ENCODE peak calls at places on chromosomes 4 and X, in nine cellular contexts. Q, Y, I, L, R, J, W, K and V are unnamed samples.
A peak's percentile ranks its signal among the peaks of the same experiment; 100 is the strongest.

GRCh38 chr4:103075894-103076776 is at the start of gene SLC9B2:
- DNase-seq in Q (peak; percentile 64), Y (peak; percentile 73), I (peak; percentile 93), L (peak; percentile 59), R (peak; percentile 38), J (peak; percentile 52), W (peak; percentile 85), K (peak; percentile 30), V (peak; percentile 86)

GRCh38 chr4:8656711-8657380 is 64.3 kb downstream of the CPZ start:
- DNase-seq in Q (no peak), Y (no peak), I (no peak), L (no peak), R (no peak), J (no peak), W (no peak), K (no peak), V (peak; percentile 47)

GRCh38 chr4:128862608-128863313 is 53.3 kb downstream of the JADE1 start:
- DNase-seq in Q (peak; percentile 20), Y (no peak), I (no peak), L (no peak), R (peak; percentile 18), J (no peak), W (no peak), K (no peak), V (no peak)

GRCh38 chr4:125666635-125667034 is 351.9 kb downstream of the FAT4 start:
- DNase-seq in Q (no peak), Y (no peak), I (no peak), L (no peak), R (no peak), J (no peak), W (no peak), K (no peak), V (no peak)

GRCh38 chr4:159941076-159941475 is 838.2 kb downstream of the RAPGEF2 start:
- DNase-seq in Q (no peak), Y (no peak), I (no peak), L (no peak), R (no peak), J (no peak), W (no peak), K (no peak), V (no peak)

GRCh38 chrX:129553619-129554288 is 13.7 kb downstream of the OCRL start:
- DNase-seq in Q (no peak), Y (no peak), I (no peak), L (no peak), R (no peak), J (no peak), W (peak; percentile 75), K (no peak), V (no peak)

GRCh38 chrX:1902901-1903379 is 288.1 kb downstream of the ASMT start:
- DNase-seq in Q (no peak), Y (no peak), I (no peak), L (no peak), R (no peak), J (no peak), W (no peak), K (no peak), V (no peak)

GRCh38 chr4:1448589-1449420 is 42.6 kb upstream of the NKX1-1 start:
- DNase-seq in Q (no peak), Y (peak; percentile 5), I (peak; percentile 48), L (peak; percentile 16), R (no peak), J (peak; percentile 14), W (no peak), K (no peak), V (no peak)

GRCh38 chr4:62917649-62918048 is 1491.6 kb downstream of the TECRL start:
- DNase-seq in Q (no peak), Y (no peak), I (no peak), L (no peak), R (no peak), J (no peak), W (no peak), K (no peak), V (no peak)

GRCh38 chr4:22485751-22486150 is 30.1 kb downstream of the ADGRA3 start:
- DNase-seq in Q (no peak), Y (no peak), I (no peak), L (no peak), R (no peak), J (no peak), W (no peak), K (no peak), V (no peak)

GRCh38 chrX:97310373-97310772 is 426.7 kb downstream of the RPA4 start:
- DNase-seq in Q (no peak), Y (no peak), I (no peak), L (no peak), R (no peak), J (no peak), W (no peak), K (no peak), V (no peak)

GRCh38 chr4:42452823-42453222 is 55.5 kb downstream of the SHISA3 start:
- DNase-seq in Q (no peak), Y (no peak), I (no peak), L (no peak), R (no peak), J (no peak), W (no peak), K (no peak), V (no peak)

GRCh38 chr4:22356996-22357596 is 158.8 kb downstream of the ADGRA3 start:
- DNase-seq in Q (no peak), Y (no peak), I (no peak), L (no peak), R (no peak), J (no peak), W (peak; percentile 66), K (no peak), V (no peak)

GRCh38 chr4:82678046-82678445 is 116.3 kb upstream of the TMEM150C start:
- DNase-seq in Q (no peak), Y (no peak), I (no peak), L (no peak), R (no peak), J (no peak), W (no peak), K (no peak), V (no peak)

GRCh38 chrX:20231598-20231997 is 35.1 kb downstream of the RPS6KA3 start:
- DNase-seq in Q (no peak), Y (no peak), I (no peak), L (no peak), R (no peak), J (no peak), W (no peak), K (no peak), V (no peak)

GRCh38 chr4:137125011-137125410 is 407.3 kb downstream of the PCDH18 start:
- DNase-seq in Q (no peak), Y (no peak), I (no peak), L (no peak), R (no peak), J (peak; percentile 18), W (no peak), K (no peak), V (no peak)

GRCh38 chr4:110483516-110483915 is 7.6 kb downstream of the ENPEP start:
- DNase-seq in Q (no peak), Y (no peak), I (no peak), L (no peak), R (no peak), J (no peak), W (no peak), K (no peak), V (no peak)

DNA sequence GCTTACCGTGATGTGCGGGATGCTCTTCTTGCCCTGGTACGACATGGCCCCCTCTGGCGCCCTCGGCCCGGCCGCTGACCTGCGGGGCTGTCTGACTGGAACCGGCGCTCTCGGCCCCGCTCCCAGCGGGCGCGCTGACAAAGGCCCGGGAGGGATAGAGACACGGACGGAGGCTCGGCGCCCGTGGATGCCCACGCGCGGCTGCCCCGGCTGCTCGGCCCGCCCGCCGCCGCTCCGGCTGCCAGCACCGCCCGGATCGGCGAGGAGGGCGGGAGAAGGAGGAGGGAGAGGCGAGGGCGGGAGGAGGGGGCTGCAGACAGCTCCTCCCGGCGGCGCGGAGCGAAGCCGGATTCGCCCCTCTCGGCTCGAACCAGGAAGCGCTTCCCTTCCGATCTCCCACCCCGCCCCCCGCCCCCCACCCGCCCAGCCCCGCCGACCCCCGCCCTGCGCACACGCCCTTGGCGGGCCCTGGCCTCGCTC is 4.6 kb downstream of the CRMP1 start:
- DNase-seq in Q (no peak), Y (no peak), I (peak; percentile 86), L (no peak), R (no peak), J (no peak), W (no peak), K (no peak), V (no peak)
- H3K4me3 ChIP-seq in Q (no peak overlapping the region), Y (no peak overlapping the region), I (peak overlapping the region; percentile 36), L (peak overlapping the region; percentile 53), R (no peak overlapping the region), J (peak overlapping the region; percentile 26), W (no peak overlapping the region), K (peak overlapping the region; percentile 29), V (peak overlapping the region; percentile 19)

DNA sequence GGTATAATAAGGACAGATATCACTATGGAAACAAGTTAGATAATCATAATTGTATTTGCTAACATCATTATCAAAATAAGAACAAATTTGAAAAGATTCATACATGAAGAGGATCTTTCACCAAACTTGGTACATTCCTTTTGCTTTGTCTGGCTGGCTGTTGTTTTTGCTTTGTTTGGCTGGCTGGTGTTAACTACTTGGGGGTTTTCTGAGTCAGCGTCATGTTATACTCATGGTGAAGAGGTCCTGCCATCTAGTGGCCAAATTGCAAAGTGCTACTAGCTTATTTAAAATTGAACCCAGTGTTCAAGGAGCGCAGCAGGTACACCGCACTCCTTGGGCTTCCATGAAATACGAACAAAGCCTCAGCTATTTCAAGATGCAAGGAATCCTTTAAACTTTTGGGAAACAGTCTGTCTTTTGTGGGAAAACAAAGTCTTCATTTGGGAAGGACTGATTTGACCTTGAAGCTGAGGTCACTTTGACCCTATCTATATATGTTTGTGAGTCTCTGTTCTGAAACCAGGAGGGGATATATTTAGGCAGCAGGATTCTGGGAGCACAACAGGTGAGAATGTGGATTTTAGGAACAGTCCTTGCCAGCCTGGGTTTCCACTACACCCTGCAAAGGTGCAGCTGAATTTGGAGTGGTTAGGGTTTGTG is 129.7 kb downstream of the PLS3 start:
- DNase-seq in Q (peak; percentile 26), Y (no peak), I (no peak), L (peak; percentile 31), R (no peak), J (peak; percentile 54), W (peak; percentile 86), K (peak; percentile 21), V (peak; percentile 68)
- H3K27ac ChIP-seq in Q (no peak overlapping the region), Y (no peak overlapping the region), I (no peak overlapping the region), L (no peak overlapping the region), R (no peak overlapping the region), J (no peak overlapping the region), W (no peak overlapping the region), K (no peak overlapping the region), V (peak overlapping the region; percentile 76)

GRCh38 chrX:74419861-74420193 is 1.5 kb upstream of the SLC16A2 start:
- DNase-seq in Q (no peak), Y (peak; percentile 26), I (no peak), L (no peak), R (no peak), J (no peak), W (no peak), K (peak; percentile 3), V (no peak)
- H3K4me3 ChIP-seq in Q (peak overlapping the region; percentile 49), Y (peak overlapping the region; percentile 59), I (peak overlapping the region; percentile 41), L (peak overlapping the region; percentile 57), R (peak overlapping the region; percentile 52), J (peak overlapping the region; percentile 36), W (no peak overlapping the region), K (peak overlapping the region; percentile 37), V (peak overlapping the region; percentile 60)

DNA sequence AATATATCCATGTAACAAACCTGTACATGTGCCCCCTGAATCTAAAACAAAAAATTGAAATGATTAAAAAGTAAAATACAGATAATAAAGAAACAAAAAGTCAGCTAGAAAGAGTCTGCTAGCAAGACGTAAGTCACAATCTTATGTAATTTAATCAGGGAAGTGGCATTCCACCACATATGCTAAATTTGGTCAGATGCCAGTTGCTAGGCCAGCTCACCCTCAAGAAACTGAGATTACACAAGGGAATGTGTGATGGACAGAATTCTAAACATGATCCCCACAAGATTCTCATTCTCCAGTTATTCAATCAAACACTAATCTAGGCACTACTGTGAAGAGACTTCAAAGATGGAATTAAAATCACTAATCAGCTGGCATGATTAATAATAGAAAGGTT is 689.3 kb downstream of the CENPC start:
- DNase-seq in Q (no peak), Y (no peak), I (no peak), L (no peak), R (no peak), J (no peak), W (no peak), K (no peak), V (no peak)
- H3K27ac ChIP-seq in Q (no peak overlapping the region), Y (no peak overlapping the region), I (no peak overlapping the region), L (no peak overlapping the region), R (no peak overlapping the region), J (no peak overlapping the region), W (no peak overlapping the region), K (no peak overlapping the region), V (no peak overlapping the region)